ENCODE peak calls at places on chromosome 2, in eight cellular contexts. C is brain microvascular endothelial cell, B is body of pancreas, Y is pancreas, A is neuronal stem cell, H is fibroblast of lung, E is mammary epithelial cell, Q is ascending aorta. F is an unnamed sample.

GRCh38 chr2:202035089-202035940 is 1.7 kb downstream of the FZD7 start:
- DNase-seq in C (peak; percentile 48), B (peak; percentile 22), E (peak; percentile 58), Y (no peak), H (peak; percentile 83), Q (peak; percentile 71), A (peak; percentile 74), F (peak; percentile 65)

GRCh38 chr2:239790313-239790712 is 234.8 kb downstream of the NDUFA10 start:
- DNase-seq in Y (no peak), H (no peak), A (no peak), Q (peak; percentile 50), E (no peak), C (no peak), B (no peak), F (peak; percentile 45)

GRCh38 chr2:178579006-178579405 is 98.7 kb downstream of the PLEKHA3 start:
- DNase-seq in E (peak; percentile 1), B (no peak), Q (no peak), C (peak; percentile 8), H (peak; percentile 93), A (no peak), Y (no peak), F (no peak)

GRCh38 chr2:37555457-37555856 is 116.0 kb downstream of the CDC42EP3 start:
- DNase-seq in E (peak; percentile 9), H (no peak), Q (no peak), A (no peak), C (no peak), B (no peak), Y (no peak), F (no peak)

GRCh38 chr2:66301767-66302140 is 133.2 kb upstream of the MEIS1 start:
- DNase-seq in Q (no peak), C (no peak), H (no peak), A (no peak), E (no peak), Y (no peak), B (no peak), F (no peak)

GRCh38 chr2:135473567-135473966 is 57.5 kb downstream of the ZRANB3 start:
- DNase-seq in Q (no peak), B (no peak), E (peak; percentile 3), H (peak; percentile 6), Y (no peak), C (peak; percentile 16), A (no peak), F (no peak)

GRCh38 chr2:121649652-121650553 is 641 bp upstream of the CLASP1 start:
- DNase-seq in A (peak; percentile 87), C (peak; percentile 78), H (peak; percentile 91), Y (peak; percentile 88), Q (peak; percentile 95), B (peak; percentile 89), E (peak; percentile 81), F (peak; percentile 77)

GRCh38 chr2:42085706-42086487 is 38.1 kb downstream of the PKDCC start:
- DNase-seq in E (no peak), A (no peak), B (no peak), C (no peak), Q (no peak), Y (no peak), H (no peak), F (no peak)

GRCh38 chr2:69538249-69538648 is 101.0 kb upstream of the NFU1 start:
- DNase-seq in E (no peak), A (no peak), C (no peak), B (no peak), Q (no peak), H (no peak), Y (no peak), F (no peak)

GRCh38 chr2:96140941-96141623 is 2.8 kb upstream of the ASTL start:
- DNase-seq in H (no peak), A (no peak), B (no peak), C (no peak), Y (no peak), E (no peak), Q (no peak), F (no peak)

GRCh38 chr2:235740821-235741220 is 247.0 kb downstream of the AGAP1 start:
- DNase-seq in H (no peak), Y (no peak), Q (no peak), B (no peak), C (no peak), E (no peak), A (no peak), F (no peak)

GRCh38 chr2:240952496-240953246 is 45.7 kb upstream of the SNED1 start:
- DNase-seq in H (no peak), C (no peak), A (no peak), Y (no peak), E (no peak), Q (peak; percentile 12), B (no peak), F (no peak)

GRCh38 chr2:240168041-240168440 is 27.6 kb upstream of the OTOS start:
- DNase-seq in E (no peak), B (no peak), C (no peak), Y (no peak), H (no peak), A (no peak), Q (no peak), F (no peak)

GRCh38 chr2:230908094-230908594 is 16.9 kb downstream of the GPR55 start:
- DNase-seq in H (no peak), Q (peak; percentile 49), C (no peak), A (no peak), E (no peak), Y (no peak), B (peak; percentile 7), F (peak; percentile 20)

GRCh38 chr2:160751021-160751420 is 257.4 kb upstream of the RBMS1 start:
- DNase-seq in Y (no peak), C (peak; percentile 25), B (no peak), E (peak; percentile 82), Q (no peak), H (peak; percentile 76), A (no peak), F (no peak)
- H3K27ac ChIP-seq in Y (no peak overlapping the region), C (no peak overlapping the region), B (no peak overlapping the region), E (no peak overlapping the region), Q (no peak overlapping the region), H (no peak overlapping the region), A (no peak overlapping the region), F (no peak overlapping the region)

DNA sequence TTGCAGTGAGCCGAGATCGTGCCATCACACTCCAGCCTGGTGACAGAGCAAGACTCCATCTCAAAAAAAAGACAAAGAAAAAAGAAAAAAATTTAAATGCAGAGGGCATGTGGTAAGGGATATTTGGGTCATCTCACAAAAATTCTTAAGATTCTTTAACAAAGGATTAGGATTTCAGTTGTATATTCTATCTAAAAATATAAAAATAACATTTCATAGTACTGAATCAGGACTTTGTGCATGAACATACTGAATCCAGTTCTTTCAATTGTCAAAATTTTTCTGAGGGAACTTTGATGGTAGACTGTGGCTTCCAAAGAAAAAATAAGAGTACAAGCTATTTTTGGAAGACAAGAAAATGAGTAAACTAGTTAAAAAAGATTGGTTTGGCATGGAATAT is 6.5 kb upstream of the PPP3R1 start:
- DNase-seq in A (no peak), H (peak; percentile 18), C (no peak), Q (no peak), E (no peak), Y (no peak), B (no peak), F (no peak)
- H3K27ac ChIP-seq in A (no peak overlapping the region), H (no peak overlapping the region), C (no peak overlapping the region), Q (no peak overlapping the region), E (no peak overlapping the region), Y (no peak overlapping the region), B (no peak overlapping the region), F (no peak overlapping the region)

DNA sequence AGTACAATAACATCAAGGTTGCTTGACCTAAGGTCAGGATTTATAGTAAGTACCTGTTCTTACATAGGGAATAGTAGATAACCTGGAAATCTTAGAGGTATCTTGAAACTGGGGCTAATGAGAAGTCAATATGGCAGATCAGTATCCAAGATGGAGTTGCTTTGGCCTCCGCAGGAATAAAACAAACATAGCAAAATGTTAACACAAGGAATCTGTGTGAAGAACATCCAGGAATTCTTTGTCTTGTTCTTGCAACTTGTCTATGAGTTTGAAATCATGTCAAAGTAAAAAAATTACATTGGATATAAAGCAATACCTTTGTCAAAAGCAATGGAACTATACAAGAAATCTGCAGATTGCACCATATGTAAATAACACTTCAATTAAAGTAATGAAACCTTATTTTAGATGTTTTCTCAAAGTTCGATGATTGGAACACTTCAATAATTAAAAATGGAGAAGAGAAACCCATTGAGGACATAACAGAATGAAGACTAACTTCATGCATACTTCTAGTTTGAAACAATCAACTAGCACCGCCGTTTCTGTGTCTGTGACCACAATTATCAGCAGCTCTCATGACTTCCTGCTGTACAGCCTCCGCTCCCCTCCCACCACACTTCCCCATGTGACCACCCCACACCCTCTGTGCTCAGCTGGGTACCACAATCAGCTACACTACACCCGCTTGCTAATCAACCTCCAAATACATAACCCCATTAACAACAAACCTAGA is 27.6 kb downstream of the C2orf76 start:
- DNase-seq in Y (no peak), C (no peak), H (no peak), A (no peak), B (no peak), Q (no peak), E (no peak), F (no peak)
- H3K27ac ChIP-seq in Y (no peak overlapping the region), C (no peak overlapping the region), H (no peak overlapping the region), A (no peak overlapping the region), B (no peak overlapping the region), Q (no peak overlapping the region), E (no peak overlapping the region), F (no peak overlapping the region)

DNA sequence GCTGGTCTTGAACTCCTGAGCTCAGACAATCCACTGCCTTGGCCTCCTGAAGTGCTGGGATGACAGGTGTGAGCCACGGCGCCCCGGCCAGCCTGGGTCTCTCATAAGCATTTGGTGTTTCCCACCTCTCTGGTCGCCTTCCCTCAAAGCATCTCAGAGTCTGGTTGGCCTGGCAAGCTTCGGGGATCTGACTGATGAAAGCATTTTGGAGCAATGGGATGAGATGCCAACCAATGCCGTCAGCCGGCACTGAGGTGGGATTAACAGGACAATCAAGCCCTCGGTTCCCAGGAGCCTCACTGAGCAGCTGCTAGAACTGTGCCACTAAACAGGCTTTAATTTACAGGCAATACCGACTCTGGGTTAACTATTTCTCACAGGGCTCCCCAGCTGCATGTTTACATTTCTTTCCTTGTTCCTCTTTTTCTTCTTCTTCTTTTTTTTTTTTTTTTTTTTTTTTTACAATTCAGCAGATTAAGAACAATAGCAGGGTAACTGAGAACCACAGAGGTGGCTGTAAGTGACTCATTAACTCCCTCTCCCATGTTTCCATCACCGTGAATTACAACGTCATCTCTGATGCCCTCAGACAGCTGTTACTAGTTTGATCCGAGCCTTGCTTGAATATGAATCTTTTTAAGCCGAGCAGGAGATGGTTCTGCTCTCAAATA is 38.0 kb downstream of the ODC1 start:
- DNase-seq in H (peak; percentile 68), A (no peak), Q (no peak), E (no peak), C (no peak), B (no peak), Y (no peak), F (no peak)
- H3K27ac ChIP-seq in H (no peak overlapping the region), A (no peak overlapping the region), Q (no peak overlapping the region), E (no peak overlapping the region), C (no peak overlapping the region), B (no peak overlapping the region), Y (no peak overlapping the region), F (no peak overlapping the region)

GRCh38 chr2:138503087-138503442 is 1.5 kb downstream of the SPOPL start:
- DNase-seq in C (no peak), H (peak; percentile 18), Y (no peak), Q (no peak), E (peak; percentile 36), B (no peak), A (no peak), F (no peak)
- H3K27ac ChIP-seq in C (no peak overlapping the region), H (peak overlapping the region; percentile 8), Y (peak overlapping the region; percentile 97), Q (peak overlapping the region; percentile 94), E (peak overlapping the region; percentile 86), B (peak overlapping the region; percentile 94), A (no peak overlapping the region), F (peak overlapping the region; percentile 99)

F was measured in breast epithelium.